ENCODE peak calls at places on chromosomes 3 and 15, in six cellular contexts. J, Q, V, K, B and L are unnamed samples.
A peak's percentile ranks its signal among the peaks of the same experiment; 100 is the strongest.

GRCh38 chr3:1082024-1082633 is 10.7 kb upstream of the CNTN6 start:
- DNase-seq in Q (no peak), J (peak; percentile 21), V (peak; percentile 64), B (peak; percentile 74), K (no peak), L (no peak)

GRCh38 chr3:23421811-23422510 is 218.8 kb downstream of the UBE2E2 start:
- DNase-seq in J (no peak), Q (no peak), V (no peak), B (no peak), K (no peak), L (no peak)

GRCh38 chr3:37741644-37742043 is 120.0 kb upstream of the CTDSPL start:
- DNase-seq in J (peak; percentile 65), B (peak; percentile 63), K (no peak), Q (no peak), V (no peak), L (no peak)

GRCh38 chr3:11539677-11540076 is 104.0 kb downstream of the VGLL4 start:
- DNase-seq in V (no peak), B (no peak), J (no peak), K (no peak), Q (no peak), L (no peak)

GRCh38 chr15:23629234-23629805 is 18.3 kb downstream of the MAGEL2 start:
- DNase-seq in V (no peak), Q (no peak), B (no peak), J (no peak), K (no peak), L (no peak)

GRCh38 chr15:75339531-75340240 is 3.8 kb downstream of the COMMD4 start:
- DNase-seq in Q (no peak), K (no peak), V (no peak), J (no peak), B (no peak), L (no peak)

GRCh38 chr3:151327571-151328198 is 1.7 kb downstream of the P2RY13 start:
- DNase-seq in J (no peak), B (no peak), K (no peak), Q (no peak), V (peak; percentile 47), L (no peak)

GRCh38 chr3:188491276-188491687 is 337.3 kb downstream of the LPP start:
- DNase-seq in J (peak; percentile 20), K (no peak), V (peak; percentile 61), Q (peak; percentile 80), B (no peak), L (no peak)

GRCh38 chr3:67329358-67329757 is 325.1 kb downstream of the SUCLG2 start:
- DNase-seq in B (no peak), K (no peak), Q (no peak), V (no peak), J (no peak), L (no peak)

GRCh38 chr3:120492103-120492502 is 41.3 kb upstream of the FSTL1 start:
- DNase-seq in Q (no peak), K (no peak), B (peak; percentile 26), J (no peak), V (no peak), L (no peak)

GRCh38 chr3:3636815-3637214 is 162.4 kb upstream of the LRRN1 start:
- DNase-seq in B (no peak), V (no peak), Q (no peak), J (no peak), K (no peak), L (no peak)

GRCh38 chr3:10432931-10433330 is 72.5 kb downstream of the ATP2B2 start:
- DNase-seq in V (no peak), J (no peak), K (no peak), Q (no peak), B (peak; percentile 16), L (no peak)

GRCh38 chr3:98901032-98901464 is 447 bp downstream of the DCBLD2 start:
- DNase-seq in K (peak; percentile 18), B (peak; percentile 46), J (peak; percentile 49), Q (no peak), V (peak; percentile 64), L (peak; percentile 71)

GRCh38 chr15:47756872-47757271 is 39.6 kb downstream of the SEMA6D start:
- DNase-seq in Q (peak; percentile 91), J (peak; percentile 13), V (peak; percentile 79), K (no peak), B (peak; percentile 19), L (no peak)

GRCh38 chr3:70111381-70111780 is 111.8 kb downstream of the SAMMSON start:
- DNase-seq in Q (no peak), K (no peak), V (no peak), J (no peak), B (no peak), L (no peak)

GRCh38 chr3:48432411-48433371 is 2.8 kb upstream of the PLXNB1 start:
- DNase-seq in J (no peak), Q (no peak), B (peak; percentile 50), V (no peak), K (no peak), L (no peak)

GRCh38 chr3:65751123-65751700 is 287.5 kb downstream of the MAGI1 start:
- DNase-seq in B (peak; percentile 76), Q (peak; percentile 15), V (peak; percentile 33), K (no peak), J (peak; percentile 38), L (no peak)

GRCh38 chr3:185688808-185689207 is 102.7 kb downstream of the SENP2 start:
- DNase-seq in B (no peak), Q (peak; percentile 98), J (no peak), V (peak; percentile 99), K (no peak), L (no peak)

GRCh38 chr3:49454457-49454856 is 15.6 kb upstream of the DAG1 start:
- DNase-seq in J (no peak), B (peak; percentile 29), Q (no peak), K (no peak), V (no peak), L (no peak)

GRCh38 chr15:99249270-99249817 is at the start of gene TTC23:
- DNase-seq in K (no peak), J (peak; percentile 54), V (peak; percentile 91), B (peak; percentile 59), Q (peak; percentile 77), L (no peak)

GRCh38 chr15:90665288-90666134 is 51.6 kb upstream of the BLM start:
- DNase-seq in J (peak; percentile 68), B (peak; percentile 66), K (peak; percentile 35), Q (peak; percentile 59), V (peak; percentile 46), L (no peak)

GRCh38 chr3:70854108-70854507 is 541.7 kb upstream of the MDFIC2 start:
- DNase-seq in B (no peak), Q (no peak), V (peak; percentile 36), J (no peak), K (no peak), L (no peak)

GRCh38 chr3:121431717-121432517 is 113.9 kb downstream of the POLQ start:
- DNase-seq in K (peak; percentile 42), Q (peak; percentile 34), V (peak; percentile 76), J (peak; percentile 16), B (peak; percentile 71), L (no peak)

GRCh38 chr3:78287085-78287484 is 1247.2 kb downstream of the ROBO2 start:
- DNase-seq in K (no peak), Q (peak; percentile 10), V (no peak), B (no peak), J (no peak), L (no peak)

GRCh38 chr3:13077431-13078157 is 4.4 kb upstream of the IQSEC1 start:
- DNase-seq in J (peak; percentile 66), K (no peak), Q (no peak), B (no peak), V (no peak), L (no peak)

GRCh38 chr3:4174760-4175159 is 128.4 kb upstream of the SETMAR start:
- DNase-seq in V (no peak), K (no peak), Q (no peak), J (no peak), B (peak; percentile 6), L (no peak)

DNA sequence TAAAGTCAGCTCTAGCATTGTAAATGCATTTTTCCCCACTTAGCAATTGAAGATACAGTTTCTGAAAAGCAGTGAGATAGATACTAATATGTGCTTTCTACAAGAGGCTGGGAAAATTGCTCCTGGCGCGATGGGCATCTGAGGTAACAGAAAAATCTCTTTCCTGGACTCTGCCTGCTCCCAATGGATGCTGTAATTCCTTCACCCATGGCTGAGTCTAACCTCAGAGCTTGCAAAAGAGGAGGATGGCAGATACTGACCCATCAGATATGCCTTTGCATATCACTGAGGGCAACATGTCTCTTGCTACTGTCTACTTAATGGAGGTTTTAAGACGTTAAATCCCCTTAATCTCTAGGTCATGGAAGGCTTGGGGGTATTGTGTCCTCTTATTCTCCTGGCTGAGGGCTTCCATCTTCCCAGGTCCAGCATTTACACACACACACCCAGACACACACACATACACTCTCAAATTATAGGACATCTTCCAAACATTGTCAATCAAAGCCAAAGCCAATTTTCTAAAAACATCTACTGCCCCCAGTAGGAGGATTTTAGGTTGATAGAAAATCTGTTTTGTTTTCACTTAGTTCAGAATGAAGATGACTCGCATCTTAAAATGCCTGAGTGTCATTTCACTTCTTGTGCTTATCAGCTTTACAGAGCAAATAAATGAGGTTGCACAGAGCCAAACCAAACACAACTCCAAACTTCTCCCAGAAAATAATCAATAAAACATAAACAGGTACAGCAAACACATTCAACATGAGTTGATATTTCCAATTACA is 2.4 kb downstream of the TRPM1 start:
- DNase-seq in K (no peak), Q (no peak), V (no peak), B (no peak), J (no peak), L (no peak)
- TF ChIP-seq CTCF in K (no peak), Q (no peak), V (no peak), B (no peak), J (no peak), L (no peak)

DNA sequence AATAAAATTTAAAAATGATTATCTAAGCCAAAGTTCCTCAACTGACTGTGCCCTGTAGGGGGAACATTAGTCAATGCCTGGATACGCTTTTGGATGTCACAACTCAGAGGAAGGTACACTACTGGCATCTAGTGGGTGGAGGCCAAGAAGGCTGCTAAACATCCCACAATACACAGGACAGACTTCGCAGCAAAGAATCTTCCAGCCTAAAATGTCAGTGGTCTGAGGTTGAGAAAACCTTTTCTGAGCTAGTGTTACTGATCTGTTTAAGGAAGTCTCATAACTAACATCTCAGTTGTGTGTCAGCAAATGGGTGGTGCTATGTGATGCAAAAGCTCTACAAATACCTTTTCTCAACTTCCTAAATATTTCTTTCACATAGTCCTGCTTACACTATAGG is 20.9 kb upstream of the LDHAL6B start:
- DNase-seq in J (no peak), K (no peak), V (no peak), B (no peak), Q (no peak), L (no peak)
- TF ChIP-seq CTCF in J (no peak), K (no peak), V (no peak), B (no peak), Q (no peak), L (no peak)

GRCh38 chr3:45654344-45654934 is 34.8 kb upstream of the SACM1L start:
- DNase-seq in B (no peak), K (no peak), Q (no peak), J (no peak), V (no peak), L (no peak)
- TF ChIP-seq CTCF in B (no peak), K (no peak), Q (no peak), J (no peak), V (no peak), L (no peak)

DNA sequence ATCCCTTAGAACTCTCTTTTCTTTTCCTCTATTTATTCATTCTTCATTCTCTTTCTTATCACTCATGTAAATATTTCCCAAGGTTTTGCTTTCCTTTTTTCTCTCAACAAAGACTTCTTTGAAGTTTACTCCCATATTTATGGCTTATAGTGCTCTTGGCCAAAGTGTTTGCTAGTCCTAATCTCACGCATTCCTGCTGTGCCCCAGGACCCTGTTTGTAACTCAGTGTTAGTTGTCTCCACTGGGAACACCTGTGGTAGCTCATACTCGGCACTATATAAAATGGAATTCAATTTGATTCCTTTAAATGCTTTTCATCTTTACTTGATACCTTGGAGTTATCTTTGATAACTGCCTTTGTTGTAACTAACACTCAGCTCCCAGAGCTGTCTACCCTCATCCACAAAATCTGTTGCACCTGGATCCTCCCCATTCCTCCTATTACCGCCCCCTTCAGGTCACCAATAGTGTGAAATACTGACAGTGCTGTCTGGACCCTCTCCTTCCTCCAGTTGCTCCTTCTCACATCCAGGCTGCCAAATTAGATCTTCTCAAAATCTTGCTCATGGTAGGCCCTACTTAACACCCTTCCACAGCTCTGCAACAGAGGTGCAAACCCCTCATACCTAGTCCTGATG is 76.8 kb downstream of the TIGIT start:
- DNase-seq in V (no peak), K (no peak), J (no peak), Q (no peak), B (no peak), L (no peak)
- TF ChIP-seq CTCF in V (peak; percentile 8), K (no peak), J (no peak), Q (peak; percentile 5), B (no peak), L (no peak)